ENCODE peak calls at places on chromosomes 3 and 15, in eight cellular contexts. One of them, this sample, is unnamed. For H3K4me1, the result is how much of the 10 kb centered on the place peaks cover.

GRCh38 chr3:4030567-4030966 is 231.3 kb downstream of the LRRN1 start:
- DNase-seq in cardiac muscle cell: no peak
- DNase-seq in stomach: no peak
- DNase-seq in HepG2: no peak
- DNase-seq in CD8-positive, alpha-beta memory T cell: no peak
- DNase-seq in endodermal cell: no peak
- DNase-seq in mammary epithelial cell: no peak
- DNase-seq in iPS DF 6.9: no peak
- DNase-seq in this sample: no peak

GRCh38 chr3:99829844-99830243 is 12.2 kb downstream of the CMSS1 start:
- DNase-seq in mammary epithelial cell: no peak
- DNase-seq in HepG2: no peak
- DNase-seq in stomach: no peak
- DNase-seq in cardiac muscle cell: no peak
- DNase-seq in CD8-positive, alpha-beta memory T cell: no peak
- DNase-seq in endodermal cell: no peak
- DNase-seq in iPS DF 6.9: no peak
- DNase-seq in this sample: no peak

GRCh38 chr3:136862611-136862951 is 573 bp downstream of the NCK1 start:
- DNase-seq in HepG2: peak
- DNase-seq in iPS DF 6.9: no peak
- DNase-seq in CD8-positive, alpha-beta memory T cell: no peak
- DNase-seq in cardiac muscle cell: peak
- DNase-seq in endodermal cell: no peak
- DNase-seq in stomach: peak
- DNase-seq in mammary epithelial cell: peak
- DNase-seq in this sample: no peak

GRCh38 chr3:134471521-134472193 is 14.1 kb downstream of the ANAPC13 start:
- DNase-seq in iPS DF 6.9: no peak
- DNase-seq in CD8-positive, alpha-beta memory T cell: no peak
- DNase-seq in HepG2: no peak
- DNase-seq in endodermal cell: no peak
- DNase-seq in stomach: no peak
- DNase-seq in cardiac muscle cell: peak
- DNase-seq in mammary epithelial cell: peak
- DNase-seq in this sample: no peak

GRCh38 chr3:23739536-23739935 is 66.2 kb upstream of the UBE2E1 start:
- DNase-seq in HepG2: no peak
- DNase-seq in stomach: no peak
- DNase-seq in endodermal cell: no peak
- DNase-seq in iPS DF 6.9: no peak
- DNase-seq in mammary epithelial cell: peak
- DNase-seq in CD8-positive, alpha-beta memory T cell: no peak
- DNase-seq in cardiac muscle cell: peak
- DNase-seq in this sample: no peak

GRCh38 chr15:100234158-100235029 is 107.4 kb downstream of the ADAMTS17 start:
- DNase-seq in endodermal cell: no peak
- DNase-seq in CD8-positive, alpha-beta memory T cell: no peak
- DNase-seq in cardiac muscle cell: peak
- DNase-seq in stomach: no peak
- DNase-seq in iPS DF 6.9: no peak
- DNase-seq in mammary epithelial cell: no peak
- DNase-seq in HepG2: no peak
- DNase-seq in this sample: no peak

GRCh38 chr3:191328383-191328962 is 721 bp upstream of the CCDC50 start:
- DNase-seq in HepG2: no peak
- DNase-seq in stomach: no peak
- DNase-seq in iPS DF 6.9: no peak
- DNase-seq in CD8-positive, alpha-beta memory T cell: no peak
- DNase-seq in mammary epithelial cell: no peak
- DNase-seq in endodermal cell: peak
- DNase-seq in cardiac muscle cell: no peak
- DNase-seq in this sample: no peak

GRCh38 chr15:63080638-63081250 is 38.2 kb downstream of the TPM1 start:
- DNase-seq in endodermal cell: no peak
- DNase-seq in iPS DF 6.9: no peak
- DNase-seq in cardiac muscle cell: no peak
- DNase-seq in CD8-positive, alpha-beta memory T cell: no peak
- DNase-seq in mammary epithelial cell: no peak
- DNase-seq in stomach: no peak
- DNase-seq in HepG2: no peak
- DNase-seq in this sample: no peak

GRCh38 chr3:76122007-76122406 is 336.7 kb upstream of the ZNF717 start:
- DNase-seq in HepG2: no peak
- DNase-seq in iPS DF 6.9: no peak
- DNase-seq in cardiac muscle cell: no peak
- DNase-seq in CD8-positive, alpha-beta memory T cell: no peak
- DNase-seq in stomach: no peak
- DNase-seq in mammary epithelial cell: no peak
- DNase-seq in endodermal cell: no peak
- DNase-seq in this sample: no peak

GRCh38 chr15:90680371-90680935 is 36.7 kb upstream of the BLM start:
- DNase-seq in HepG2: no peak
- DNase-seq in CD8-positive, alpha-beta memory T cell: no peak
- DNase-seq in endodermal cell: no peak
- DNase-seq in mammary epithelial cell: peak
- DNase-seq in stomach: no peak
- DNase-seq in cardiac muscle cell: peak
- DNase-seq in iPS DF 6.9: no peak
- DNase-seq in this sample: no peak

GRCh38 chr15:44726568-44727461 is 9.5 kb upstream of the TRIM69 start:
- DNase-seq in cardiac muscle cell: peak
- DNase-seq in endodermal cell: peak
- DNase-seq in stomach: peak
- DNase-seq in mammary epithelial cell: peak
- DNase-seq in CD8-positive, alpha-beta memory T cell: peak
- DNase-seq in HepG2: peak
- DNase-seq in iPS DF 6.9: no peak
- DNase-seq in this sample: peak

DNA sequence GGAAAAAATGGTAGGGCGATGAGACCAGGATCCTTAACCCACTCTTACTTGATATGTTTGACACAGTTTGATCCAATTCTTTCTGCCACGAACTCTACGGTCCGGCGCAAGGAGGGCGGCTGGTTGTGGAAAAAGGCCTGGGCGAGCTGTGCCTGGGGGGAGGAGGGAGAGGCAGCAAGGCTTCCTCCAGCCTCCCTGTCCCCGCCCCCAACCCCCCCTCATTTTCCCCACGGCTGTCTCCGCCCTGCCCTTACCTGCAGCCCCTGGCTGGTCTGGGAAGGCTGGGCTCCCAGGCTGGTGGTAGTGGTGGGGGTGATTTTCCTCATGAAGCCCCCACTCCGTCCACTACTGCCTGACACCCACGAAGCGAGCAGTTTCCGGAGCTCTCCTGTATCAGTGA is 8.0 kb downstream of the CDAN1 start:
- DNase-seq in stomach: no peak
- DNase-seq in CD8-positive, alpha-beta memory T cell: no peak
- DNase-seq in cardiac muscle cell: no peak
- DNase-seq in HepG2: no peak
- DNase-seq in iPS DF 6.9: no peak
- DNase-seq in endodermal cell: no peak
- DNase-seq in mammary epithelial cell: no peak
- DNase-seq in this sample: no peak
- H3K27ac ChIP-seq in stomach: no peak
- H3K27ac ChIP-seq in CD8-positive, alpha-beta memory T cell: no peak
- H3K27ac ChIP-seq in cardiac muscle cell: no peak
- H3K27ac ChIP-seq in HepG2: no peak
- H3K27ac ChIP-seq in iPS DF 6.9: no peak
- H3K27ac ChIP-seq in endodermal cell: no peak
- H3K27ac ChIP-seq in mammary epithelial cell: no peak
- H3K27ac ChIP-seq in this sample: no peak

DNA sequence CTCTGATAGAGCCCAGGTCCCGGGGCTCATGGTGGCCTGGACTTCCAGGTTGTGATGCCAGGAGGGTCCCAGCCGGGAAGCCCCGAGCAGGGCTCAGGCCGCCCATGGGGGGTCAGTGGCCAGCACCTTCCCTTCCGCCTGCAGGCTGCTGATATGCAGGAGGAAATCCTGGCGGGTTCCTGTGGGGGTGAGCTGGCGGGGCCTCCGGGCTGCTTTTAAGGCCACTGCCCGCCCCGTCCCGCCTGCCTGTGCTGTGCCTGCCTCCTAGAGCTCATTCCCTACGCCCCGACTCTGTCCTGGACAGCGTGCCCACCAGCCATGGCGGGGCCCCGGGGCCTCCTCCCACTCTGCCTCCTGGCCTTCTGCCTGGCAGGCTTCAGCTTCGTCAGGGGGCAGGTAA is at the start of gene STAB1:
- DNase-seq in CD8-positive, alpha-beta memory T cell: no peak
- DNase-seq in HepG2: no peak
- DNase-seq in iPS DF 6.9: no peak
- DNase-seq in cardiac muscle cell: peak
- DNase-seq in endodermal cell: peak
- DNase-seq in stomach: no peak
- DNase-seq in mammary epithelial cell: no peak
- DNase-seq in this sample: no peak
- H3K4me1 ChIP-seq in CD8-positive, alpha-beta memory T cell: under half
- H3K4me1 ChIP-seq in HepG2: under half
- H3K4me1 ChIP-seq in iPS DF 6.9: under half
- H3K4me1 ChIP-seq in cardiac muscle cell: under half
- H3K4me1 ChIP-seq in endodermal cell: under half
- H3K4me1 ChIP-seq in stomach: under half
- H3K4me1 ChIP-seq in mammary epithelial cell: under half
- H3K4me1 ChIP-seq in this sample: under half

GRCh38 chr3:172595648-172596393 is 72.6 kb upstream of the TNFSF10 start:
- DNase-seq in CD8-positive, alpha-beta memory T cell: peak
- DNase-seq in mammary epithelial cell: peak
- DNase-seq in HepG2: peak
- DNase-seq in stomach: peak
- DNase-seq in iPS DF 6.9: no peak
- DNase-seq in cardiac muscle cell: peak
- DNase-seq in endodermal cell: no peak
- DNase-seq in this sample: peak
- H3K4me3 ChIP-seq in CD8-positive, alpha-beta memory T cell: peak
- H3K4me3 ChIP-seq in mammary epithelial cell: peak
- H3K4me3 ChIP-seq in HepG2: peak
- H3K4me3 ChIP-seq in stomach: peak
- H3K4me3 ChIP-seq in iPS DF 6.9: no peak
- H3K4me3 ChIP-seq in cardiac muscle cell: no peak
- H3K4me3 ChIP-seq in endodermal cell: no peak
- H3K4me3 ChIP-seq in this sample: peak

DNA sequence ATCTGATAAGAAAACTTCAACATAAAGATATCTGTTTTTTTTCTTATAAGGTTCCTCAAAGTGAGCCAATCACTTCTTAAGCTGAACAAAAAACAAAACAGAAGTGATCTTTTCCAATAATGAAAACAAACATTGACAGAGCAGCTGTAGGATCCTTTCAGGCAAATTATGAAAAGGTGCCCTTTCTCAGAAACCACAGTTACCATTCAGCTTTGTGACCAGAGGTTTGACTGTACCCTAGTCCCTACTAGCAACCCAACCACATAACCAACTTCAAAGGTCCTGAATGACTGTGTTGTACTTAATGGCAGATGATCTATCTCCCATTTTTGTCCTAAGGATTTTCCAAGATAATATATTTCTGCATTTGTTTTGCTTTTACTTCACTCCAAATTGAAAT is 39.4 kb upstream of the CCR2 start:
- DNase-seq in HepG2: no peak
- DNase-seq in mammary epithelial cell: no peak
- DNase-seq in CD8-positive, alpha-beta memory T cell: no peak
- DNase-seq in stomach: no peak
- DNase-seq in endodermal cell: no peak
- DNase-seq in cardiac muscle cell: no peak
- DNase-seq in iPS DF 6.9: no peak
- DNase-seq in this sample: no peak
- H3K27ac ChIP-seq in HepG2: no peak
- H3K27ac ChIP-seq in mammary epithelial cell: no peak
- H3K27ac ChIP-seq in CD8-positive, alpha-beta memory T cell: no peak
- H3K27ac ChIP-seq in stomach: no peak
- H3K27ac ChIP-seq in endodermal cell: no peak
- H3K27ac ChIP-seq in cardiac muscle cell: no peak
- H3K27ac ChIP-seq in iPS DF 6.9: no peak
- H3K27ac ChIP-seq in this sample: no peak

GRCh38 chr3:125052671-125053303 is 3.0 kb downstream of the HEG1 start:
- DNase-seq in endodermal cell: peak
- DNase-seq in mammary epithelial cell: peak
- DNase-seq in iPS DF 6.9: no peak
- DNase-seq in cardiac muscle cell: peak
- DNase-seq in CD8-positive, alpha-beta memory T cell: no peak
- DNase-seq in HepG2: peak
- DNase-seq in stomach: no peak
- DNase-seq in this sample: no peak
- H3K4me1 ChIP-seq in endodermal cell: under half
- H3K4me1 ChIP-seq in mammary epithelial cell: half or more
- H3K4me1 ChIP-seq in iPS DF 6.9: under half
- H3K4me1 ChIP-seq in cardiac muscle cell: half or more
- H3K4me1 ChIP-seq in CD8-positive, alpha-beta memory T cell: under half
- H3K4me1 ChIP-seq in HepG2: under half
- H3K4me1 ChIP-seq in stomach: under half
- H3K4me1 ChIP-seq in this sample: half or more

DNA sequence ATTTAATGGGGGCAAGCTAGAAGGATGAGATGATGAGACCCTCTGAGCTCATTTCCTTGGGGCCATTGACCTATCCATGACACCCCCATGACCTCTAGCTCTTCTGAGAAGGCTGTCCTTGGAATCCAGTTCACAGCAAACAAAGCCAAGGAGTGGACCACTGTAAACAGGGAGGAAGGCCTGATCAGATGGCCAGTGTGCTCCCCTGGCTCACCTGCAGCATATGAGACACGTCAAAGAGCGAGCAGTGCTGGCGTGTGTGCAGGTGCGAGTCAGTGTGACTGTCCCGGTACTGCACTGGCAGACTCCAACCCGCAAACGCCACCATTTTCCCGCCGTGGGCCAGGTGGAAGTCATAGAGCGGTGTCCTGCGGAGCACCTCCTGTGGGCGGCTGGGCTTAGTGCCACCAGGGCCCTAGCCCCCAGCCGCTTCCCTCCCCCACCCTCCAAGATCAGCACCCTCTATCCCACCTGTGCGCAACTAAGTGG is 339 bp downstream of the AMT start:
- DNase-seq in iPS DF 6.9: no peak
- DNase-seq in HepG2: no peak
- DNase-seq in mammary epithelial cell: no peak
- DNase-seq in stomach: peak
- DNase-seq in cardiac muscle cell: no peak
- DNase-seq in endodermal cell: no peak
- DNase-seq in CD8-positive, alpha-beta memory T cell: no peak
- DNase-seq in this sample: no peak
- H3K4me3 ChIP-seq in iPS DF 6.9: peak
- H3K4me3 ChIP-seq in HepG2: peak
- H3K4me3 ChIP-seq in mammary epithelial cell: no peak
- H3K4me3 ChIP-seq in stomach: peak
- H3K4me3 ChIP-seq in cardiac muscle cell: peak
- H3K4me3 ChIP-seq in endodermal cell: peak
- H3K4me3 ChIP-seq in CD8-positive, alpha-beta memory T cell: no peak
- H3K4me3 ChIP-seq in this sample: no peak